ENCODE peak calls at places on chromosomes 7 and 10, in nine cellular contexts. A is GM23338, E is stomach, K is SK-N-SH, N is H1, V is prostate gland, Z is Panc1, G is sigmoid colon, R is transverse colon. D is an unnamed sample.

GRCh38 chr7:80488406-80488805 is 23.5 kb downstream of the GNAT3 start:
- DNase-seq in A (no peak), Z (no peak), G (no peak), R (no peak), N (no peak), E (no peak), K (no peak), V (no peak), D (no peak)

GRCh38 chr10:123275183-123275549 is 121.0 kb downstream of the BUB3 start:
- DNase-seq in G (no peak), K (no peak), E (no peak), A (no peak), Z (no peak), R (no peak), V (no peak), N (no peak), D (no peak)

GRCh38 chr10:64089648-64090047 is 568.4 kb downstream of the REEP3 start:
- DNase-seq in N (no peak), Z (no peak), R (no peak), G (no peak), E (no peak), A (no peak), V (no peak), K (no peak), D (no peak)

GRCh38 chr7:79317728-79318127 is 135.7 kb downstream of the MAGI2 start:
- DNase-seq in G (no peak), R (no peak), V (no peak), A (peak), E (no peak), K (no peak), Z (peak), N (no peak), D (no peak)

GRCh38 chr7:157801971-157802675 is 465.3 kb downstream of the DNAJB6 start:
- DNase-seq in Z (no peak), K (no peak), R (no peak), N (no peak), E (no peak), G (no peak), V (no peak), A (no peak), D (peak)

GRCh38 chr10:75959209-75959608 is 527.8 kb downstream of the LRMDA start:
- DNase-seq in K (no peak), G (no peak), V (no peak), A (no peak), E (no peak), R (no peak), Z (no peak), N (no peak), D (no peak)

GRCh38 chr10:63173468-63174227 is 40.5 kb downstream of the NRBF2 start:
- DNase-seq in Z (no peak), G (no peak), K (no peak), V (no peak), N (no peak), E (no peak), R (no peak), A (no peak), D (no peak)

GRCh38 chr10:30058570-30059132 is 735 bp downstream of the JCAD start:
- DNase-seq in N (peak), Z (no peak), V (no peak), E (no peak), R (no peak), G (no peak), A (peak), K (peak), D (peak)

GRCh38 chr10:110357252-110357780 is 52.6 kb upstream of the SMNDC1 start:
- DNase-seq in V (no peak), G (no peak), Z (no peak), E (no peak), R (peak), K (no peak), A (no peak), N (no peak), D (peak)

GRCh38 chr10:80078448-80079311 is at the start of gene TMEM254:
- DNase-seq in A (peak), Z (peak), K (peak), E (peak), G (peak), N (peak), R (peak), V (peak), D (peak)
- TF ChIP-seq POLR2AphosphoS5 in A (peak), Z (peak), K (peak), E (peak), G (peak), N (peak), R (peak), V (peak), D (peak)

DNA sequence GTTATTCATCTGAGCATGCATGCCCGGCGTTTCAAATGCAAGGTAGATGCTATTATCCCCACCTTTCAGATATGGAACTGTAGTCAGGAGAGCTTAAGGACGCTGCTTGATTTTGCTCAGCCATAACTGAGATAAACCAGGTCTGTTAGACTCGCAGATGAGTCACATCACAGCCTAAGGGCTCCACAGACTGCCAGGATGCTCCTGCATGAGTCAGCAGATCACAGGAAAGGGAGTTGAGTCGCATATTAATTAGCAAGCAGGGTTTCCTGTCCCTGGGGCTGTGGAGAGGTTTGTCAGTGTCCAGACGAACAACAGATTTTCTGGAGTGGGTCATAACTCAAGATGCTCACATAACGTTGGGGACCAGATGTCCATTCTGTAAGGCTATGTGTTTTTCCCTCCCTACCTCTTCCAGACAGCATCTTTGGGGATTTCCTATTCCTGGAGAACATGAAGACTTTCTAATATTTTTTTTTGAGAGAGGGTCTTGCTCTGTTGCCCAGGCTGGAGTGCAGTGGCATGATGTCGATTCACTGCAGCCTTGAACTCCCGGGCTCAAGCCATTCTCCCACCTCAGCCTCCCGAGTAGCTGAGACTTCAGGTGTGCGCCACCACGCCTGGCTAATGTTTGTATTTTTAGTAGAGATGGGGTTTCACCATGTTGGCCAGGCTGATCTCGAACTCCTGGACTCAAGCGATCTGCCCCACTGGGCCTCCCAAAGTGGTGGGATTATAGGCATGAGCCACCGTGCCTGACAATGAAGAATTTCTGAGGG is 36.7 kb downstream of the PFKFB3 start:
- DNase-seq in R (peak), A (no peak), E (peak), V (no peak), N (no peak), Z (peak), G (peak), K (peak), D (no peak)
- TF ChIP-seq POLR2AphosphoS5 in R (peak), A (no peak), E (peak), V (peak), N (no peak), Z (no peak), G (peak), K (peak), D (no peak)

GRCh38 chr10:31940839-31941653 is 12.4 kb upstream of the ARHGAP12 start:
- DNase-seq in K (peak), V (peak), A (no peak), G (no peak), N (no peak), R (peak), Z (peak), E (peak), D (no peak)
- TF ChIP-seq POLR2AphosphoS5 in K (peak), V (no peak), A (no peak), G (no peak), N (no peak), R (no peak), Z (peak), E (peak), D (no peak)

DNA sequence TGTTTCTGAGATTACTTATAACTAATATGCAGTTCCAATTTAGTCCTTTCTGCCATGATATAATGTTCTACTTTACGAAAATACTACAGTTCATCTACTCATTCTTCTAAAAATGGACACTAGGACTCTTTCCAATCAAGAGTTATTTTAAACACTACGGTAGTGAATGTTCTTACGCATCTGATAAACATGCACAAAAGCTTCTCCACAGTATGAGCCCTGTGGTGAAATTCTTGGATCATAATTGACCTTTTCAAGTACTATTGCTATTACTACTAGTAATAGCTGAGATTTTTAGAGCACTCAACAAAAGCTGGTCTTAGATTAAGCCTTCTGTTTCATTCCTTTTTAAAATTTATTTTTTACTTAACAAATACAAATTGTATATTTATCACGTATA is 106.4 kb downstream of the CH25H start:
- DNase-seq in V (no peak), N (no peak), A (no peak), G (no peak), K (no peak), R (no peak), Z (no peak), E (no peak), D (no peak)
- TF ChIP-seq POLR2AphosphoS5 in V (no peak), N (no peak), A (no peak), G (no peak), K (no peak), R (no peak), Z (no peak), E (peak), D (no peak)

DNA sequence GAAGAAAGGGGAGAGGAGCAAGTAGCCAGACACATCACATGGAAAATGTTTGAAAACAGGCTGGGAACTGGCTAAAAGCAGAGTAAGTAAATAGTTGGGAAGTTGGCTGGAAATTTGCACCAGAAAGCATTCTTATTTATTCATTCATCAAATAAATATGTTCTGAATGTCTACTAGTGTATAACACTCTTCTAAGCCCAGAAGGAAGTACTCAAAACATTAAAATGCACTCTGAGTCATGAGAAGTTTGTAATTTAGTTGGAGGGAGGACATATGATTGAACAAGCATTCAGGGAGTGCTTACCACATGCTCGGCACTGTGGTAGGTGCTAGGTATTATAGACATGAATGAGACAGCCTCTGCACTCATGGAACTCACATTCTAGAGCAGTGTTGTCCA is 37.0 kb upstream of the CNNM1 start:
- DNase-seq in N (no peak), R (no peak), V (no peak), K (no peak), A (no peak), E (no peak), G (no peak), Z (no peak), D (no peak)
- TF ChIP-seq POLR2AphosphoS5 in N (no peak), R (no peak), V (no peak), K (no peak), A (no peak), E (peak), G (peak), Z (no peak), D (no peak)